ENCODE peak calls at places on chromosomes 2 and 18, in four cellular contexts. One of them, this sample, is unnamed.

GRCh38 chr18:60377778-60378469 is 5.3 kb upstream of the MC4R start:
- DNase-seq in naive thymus-derived CD4-positive, alpha-beta T cell: no peak
- DNase-seq in tibial nerve: no peak
- DNase-seq in tibial artery: no peak
- DNase-seq in this sample: no peak

GRCh38 chr2:20213651-20214565 is 11.0 kb downstream of the SDC1 start:
- DNase-seq in naive thymus-derived CD4-positive, alpha-beta T cell: no peak
- DNase-seq in tibial nerve: no peak
- DNase-seq in tibial artery: no peak
- DNase-seq in this sample: peak; percentile 27

GRCh38 chr2:63735263-63735662 is 106.4 kb upstream of the UGP2 start:
- DNase-seq in naive thymus-derived CD4-positive, alpha-beta T cell: no peak
- DNase-seq in tibial nerve: no peak
- DNase-seq in tibial artery: no peak
- DNase-seq in this sample: no peak

GRCh38 chr2:14140009-14140408 is 492.5 kb upstream of the LRATD1 start:
- DNase-seq in naive thymus-derived CD4-positive, alpha-beta T cell: no peak
- DNase-seq in tibial nerve: no peak
- DNase-seq in tibial artery: no peak
- DNase-seq in this sample: no peak

GRCh38 chr2:240390091-240391073 is 45.1 kb upstream of the GPC1 start:
- DNase-seq in naive thymus-derived CD4-positive, alpha-beta T cell: no peak
- DNase-seq in tibial nerve: no peak
- DNase-seq in tibial artery: no peak
- DNase-seq in this sample: no peak

GRCh38 chr2:152505495-152505906 is 170.5 kb downstream of the FMNL2 start:
- DNase-seq in naive thymus-derived CD4-positive, alpha-beta T cell: no peak
- DNase-seq in tibial nerve: peak; percentile 57
- DNase-seq in tibial artery: peak; percentile 46
- DNase-seq in this sample: no peak

GRCh38 chr18:48263913-48264506 is 145.2 kb downstream of the ZBTB7C start:
- DNase-seq in naive thymus-derived CD4-positive, alpha-beta T cell: no peak
- DNase-seq in tibial nerve: no peak
- DNase-seq in tibial artery: no peak
- DNase-seq in this sample: no peak

GRCh38 chr18:963276-963675 is 58.6 kb downstream of the ADCYAP1 start:
- DNase-seq in naive thymus-derived CD4-positive, alpha-beta T cell: no peak
- DNase-seq in tibial nerve: no peak
- DNase-seq in tibial artery: no peak
- DNase-seq in this sample: peak; percentile 1

GRCh38 chr18:22214731-22215528 is 45.5 kb downstream of the GATA6 start:
- DNase-seq in naive thymus-derived CD4-positive, alpha-beta T cell: no peak
- DNase-seq in tibial nerve: no peak
- DNase-seq in tibial artery: no peak
- DNase-seq in this sample: peak; percentile 72

GRCh38 chr2:166031054-166031453 is 77.5 kb upstream of the TTC21B start:
- DNase-seq in naive thymus-derived CD4-positive, alpha-beta T cell: no peak
- DNase-seq in tibial nerve: no peak
- DNase-seq in tibial artery: no peak
- DNase-seq in this sample: no peak

GRCh38 chr2:79980816-79981215 is 323.7 kb downstream of the LRRTM1 start:
- DNase-seq in naive thymus-derived CD4-positive, alpha-beta T cell: no peak
- DNase-seq in tibial nerve: no peak
- DNase-seq in tibial artery: no peak
- DNase-seq in this sample: no peak

GRCh38 chr18:76421291-76422078 is 73.6 kb downstream of the ZNF516 start:
- DNase-seq in naive thymus-derived CD4-positive, alpha-beta T cell: no peak
- DNase-seq in tibial nerve: no peak
- DNase-seq in tibial artery: no peak
- DNase-seq in this sample: no peak

GRCh38 chr2:16135913-16136310 is 195.6 kb downstream of the MYCN start:
- DNase-seq in naive thymus-derived CD4-positive, alpha-beta T cell: no peak
- DNase-seq in tibial nerve: peak; percentile 3
- DNase-seq in tibial artery: no peak
- DNase-seq in this sample: no peak

GRCh38 chr2:26623541-26624497 is 17.3 kb downstream of the CIB4 start:
- DNase-seq in naive thymus-derived CD4-positive, alpha-beta T cell: no peak
- DNase-seq in tibial nerve: no peak
- DNase-seq in tibial artery: no peak
- DNase-seq in this sample: no peak

GRCh38 chr2:16717477-16717876 is 51.8 kb upstream of the CYRIA start:
- DNase-seq in naive thymus-derived CD4-positive, alpha-beta T cell: no peak
- DNase-seq in tibial nerve: no peak
- DNase-seq in tibial artery: peak; percentile 38
- DNase-seq in this sample: no peak

GRCh38 chr18:79801641-79802040 is 3.9 kb downstream of the KCNG2 start:
- DNase-seq in naive thymus-derived CD4-positive, alpha-beta T cell: no peak
- DNase-seq in tibial nerve: no peak
- DNase-seq in tibial artery: no peak
- DNase-seq in this sample: no peak

GRCh38 chr2:233450854-233451575 is 96.7 kb downstream of the DGKD start:
- DNase-seq in naive thymus-derived CD4-positive, alpha-beta T cell: no peak
- DNase-seq in tibial nerve: no peak
- DNase-seq in tibial artery: peak; percentile 13
- DNase-seq in this sample: no peak

GRCh38 chr2:105873721-105874120 is 129.0 kb downstream of the NCK2 start:
- DNase-seq in naive thymus-derived CD4-positive, alpha-beta T cell: no peak
- DNase-seq in tibial nerve: no peak
- DNase-seq in tibial artery: no peak
- DNase-seq in this sample: peak; percentile 84

GRCh38 chr18:12531747-12532146 is 124.0 kb downstream of the PRELID3A start:
- DNase-seq in naive thymus-derived CD4-positive, alpha-beta T cell: no peak
- DNase-seq in tibial nerve: no peak
- DNase-seq in tibial artery: no peak
- DNase-seq in this sample: no peak

GRCh38 chr2:211745295-211746097 is 793.1 kb downstream of the ERBB4 start:
- DNase-seq in naive thymus-derived CD4-positive, alpha-beta T cell: no peak
- DNase-seq in tibial nerve: peak; percentile 7
- DNase-seq in tibial artery: no peak
- DNase-seq in this sample: peak; percentile 83

GRCh38 chr2:96636772-96637171 is 1.3 kb downstream of the KANSL3 start:
- DNase-seq in naive thymus-derived CD4-positive, alpha-beta T cell: no peak
- DNase-seq in tibial nerve: no peak
- DNase-seq in tibial artery: no peak
- DNase-seq in this sample: no peak

GRCh38 chr18:69490813-69491212 is 90.1 kb downstream of the DOK6 start:
- DNase-seq in naive thymus-derived CD4-positive, alpha-beta T cell: no peak
- DNase-seq in tibial nerve: no peak
- DNase-seq in tibial artery: no peak
- DNase-seq in this sample: peak; percentile 71

GRCh38 chr2:75375646-75376582 is 176.6 kb upstream of the TACR1 start:
- DNase-seq in naive thymus-derived CD4-positive, alpha-beta T cell: no peak
- DNase-seq in tibial nerve: no peak
- DNase-seq in tibial artery: no peak
- DNase-seq in this sample: no peak

GRCh38 chr18:27845897-27846296 is 331.0 kb downstream of the CDH2 start:
- DNase-seq in naive thymus-derived CD4-positive, alpha-beta T cell: no peak
- DNase-seq in tibial nerve: no peak
- DNase-seq in tibial artery: no peak
- DNase-seq in this sample: no peak

GRCh38 chr2:161004379-161004778 is 155.8 kb upstream of the TANK start:
- DNase-seq in naive thymus-derived CD4-positive, alpha-beta T cell: no peak
- DNase-seq in tibial nerve: no peak
- DNase-seq in tibial artery: no peak
- DNase-seq in this sample: peak; percentile 37

GRCh38 chr2:170434900-170435640 is 257.1 kb downstream of the MYO3B start:
- DNase-seq in naive thymus-derived CD4-positive, alpha-beta T cell: peak; percentile 27
- DNase-seq in tibial nerve: no peak
- DNase-seq in tibial artery: no peak
- DNase-seq in this sample: no peak

GRCh38 chr2:149018971-149019370 is 19.5 kb upstream of the LYPD6B start:
- DNase-seq in naive thymus-derived CD4-positive, alpha-beta T cell: no peak
- DNase-seq in tibial nerve: no peak
- DNase-seq in tibial artery: no peak
- DNase-seq in this sample: no peak
- H3K4me1 ChIP-seq in naive thymus-derived CD4-positive, alpha-beta T cell: no peaks in the 10 kb centered on the region
- H3K4me1 ChIP-seq in tibial nerve: no peaks in the 10 kb centered on the region
- H3K4me1 ChIP-seq in tibial artery: no peaks in the 10 kb centered on the region
- H3K4me1 ChIP-seq in this sample: peaks cover 12% of the 10 kb centered on the region

GRCh38 chr2:164657129-164657528 is 35.8 kb upstream of the GRB14 start:
- DNase-seq in naive thymus-derived CD4-positive, alpha-beta T cell: no peak
- DNase-seq in tibial nerve: no peak
- DNase-seq in tibial artery: no peak
- DNase-seq in this sample: peak; percentile 62

GRCh38 chr2:164655750-164656149 is 34.5 kb upstream of the GRB14 start:
- DNase-seq in naive thymus-derived CD4-positive, alpha-beta T cell: no peak
- DNase-seq in tibial nerve: no peak
- DNase-seq in tibial artery: no peak
- DNase-seq in this sample: no peak

GRCh38 chr2:164655336-164655735 is 34.1 kb upstream of the GRB14 start:
- DNase-seq in naive thymus-derived CD4-positive, alpha-beta T cell: no peak
- DNase-seq in tibial nerve: no peak
- DNase-seq in tibial artery: no peak
- DNase-seq in this sample: no peak

DNA sequence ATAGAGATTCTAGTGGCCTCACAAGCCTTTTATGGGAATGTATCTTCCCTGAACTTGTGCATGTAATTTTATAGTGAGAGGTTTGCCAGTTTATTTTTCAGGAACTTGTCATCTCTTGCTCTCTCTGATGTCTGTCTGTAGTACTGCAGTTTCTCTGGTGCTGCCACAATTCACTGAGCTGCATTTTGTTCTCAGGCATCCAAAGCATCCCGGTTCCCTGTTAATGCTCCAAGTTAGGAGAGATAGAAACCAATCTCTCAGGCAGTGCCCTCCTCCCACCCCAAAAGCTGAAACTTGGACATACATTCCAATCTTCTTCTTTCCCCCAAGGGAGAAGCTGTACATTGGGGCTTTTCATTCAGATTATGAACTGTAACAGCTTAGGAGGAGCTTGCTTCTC is 30.1 kb upstream of the GRB14 start:
- DNase-seq in naive thymus-derived CD4-positive, alpha-beta T cell: no peak
- DNase-seq in tibial nerve: no peak
- DNase-seq in tibial artery: no peak
- DNase-seq in this sample: no peak
- H3K9me3 ChIP-seq in naive thymus-derived CD4-positive, alpha-beta T cell: no peaks in the 10 kb centered on the region
- H3K9me3 ChIP-seq in tibial nerve: peaks cover 13% of the 10 kb centered on the region
- H3K9me3 ChIP-seq in tibial artery: peaks cover 4% of the 10 kb centered on the region
- H3K9me3 ChIP-seq in this sample: no peaks in the 10 kb centered on the region

DNA sequence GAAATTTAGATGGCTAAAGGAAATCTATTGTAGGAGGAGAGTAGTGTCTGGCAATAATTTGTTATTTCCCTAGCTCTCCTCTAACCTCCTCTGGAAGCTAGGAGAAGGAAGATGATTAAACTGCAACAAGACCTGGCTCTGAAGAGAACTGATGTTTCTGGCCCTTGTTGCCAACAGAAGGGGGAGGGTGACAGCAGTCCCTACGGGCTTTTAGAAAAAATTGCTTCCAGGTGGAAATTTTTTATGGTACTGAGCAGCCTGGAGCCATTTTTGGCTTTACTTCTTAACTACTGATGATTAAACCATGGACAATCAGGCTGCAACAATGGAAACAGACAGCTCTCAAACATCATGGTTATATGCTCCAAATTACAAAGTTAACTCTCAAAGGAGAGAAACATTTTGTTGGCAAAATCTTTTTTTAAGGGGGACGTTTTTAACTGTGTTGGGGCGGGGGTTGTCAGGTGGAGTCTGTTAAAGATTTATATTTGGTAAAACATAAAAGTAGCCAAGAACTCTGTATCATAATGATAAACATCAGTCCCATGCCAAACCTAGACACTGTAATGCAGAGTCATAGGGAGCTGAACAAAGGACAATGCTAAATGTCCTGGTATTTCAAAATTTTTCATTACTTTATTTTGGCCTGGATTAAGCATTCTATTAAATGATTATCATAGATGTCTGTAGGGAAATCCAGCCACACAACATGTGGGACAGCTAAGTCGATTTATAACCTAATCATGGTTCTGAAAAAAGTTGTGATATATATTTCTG is 70.0 kb downstream of the EXOC6B start:
- DNase-seq in naive thymus-derived CD4-positive, alpha-beta T cell: no peak
- DNase-seq in tibial nerve: no peak
- DNase-seq in tibial artery: no peak
- DNase-seq in this sample: peak; percentile 8
- H3K4me1 ChIP-seq in naive thymus-derived CD4-positive, alpha-beta T cell: no peaks in the 10 kb centered on the region
- H3K4me1 ChIP-seq in tibial nerve: no peaks in the 10 kb centered on the region
- H3K4me1 ChIP-seq in tibial artery: peaks cover 10% of the 10 kb centered on the region
- H3K4me1 ChIP-seq in this sample: peaks cover 63% of the 10 kb centered on the region

DNA sequence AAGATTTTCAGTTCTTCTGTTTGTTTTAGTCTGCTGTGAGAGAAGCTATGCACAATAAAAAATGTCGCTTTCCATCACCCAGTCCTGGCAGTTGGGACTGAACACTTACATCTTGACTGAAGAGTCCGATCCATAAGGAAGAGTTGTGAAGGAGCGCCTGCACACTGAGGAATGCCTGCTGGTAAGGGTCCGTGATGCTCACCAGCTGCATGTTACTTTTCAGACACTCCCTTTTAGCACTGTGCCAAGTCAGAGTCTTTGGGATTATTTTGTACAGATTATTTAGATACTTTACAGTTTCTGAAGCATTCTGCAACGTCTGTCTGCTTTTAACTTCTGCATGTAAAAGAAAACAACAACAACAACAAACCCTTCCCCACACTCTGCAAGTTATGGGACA is 42.6 kb upstream of the CD302 start:
- DNase-seq in naive thymus-derived CD4-positive, alpha-beta T cell: no peak
- DNase-seq in tibial nerve: no peak
- DNase-seq in tibial artery: no peak
- DNase-seq in this sample: peak; percentile 13
- H3K9me3 ChIP-seq in naive thymus-derived CD4-positive, alpha-beta T cell: no peaks in the 10 kb centered on the region
- H3K9me3 ChIP-seq in tibial nerve: no peaks in the 10 kb centered on the region
- H3K9me3 ChIP-seq in tibial artery: no peaks in the 10 kb centered on the region
- H3K9me3 ChIP-seq in this sample: no peaks in the 10 kb centered on the region

DNA sequence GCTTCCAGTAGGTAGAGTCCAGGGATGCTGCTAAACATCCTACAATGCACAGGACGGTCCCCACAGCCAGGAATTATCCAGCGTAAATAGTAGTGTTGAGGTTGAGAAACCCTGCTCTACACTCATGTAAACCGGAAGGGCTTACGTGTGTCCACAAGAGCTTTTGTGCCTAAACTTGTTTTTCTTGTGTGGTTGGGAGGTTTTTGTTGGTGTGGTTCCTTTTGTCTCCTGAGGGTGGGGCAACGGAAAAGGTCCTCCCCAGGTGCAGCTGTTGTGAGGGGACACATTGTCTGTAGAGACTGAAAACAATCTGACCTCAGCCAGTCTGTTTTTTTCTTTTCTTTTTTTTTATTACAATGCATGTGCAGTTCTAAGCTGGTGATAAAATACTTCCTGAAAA is 72.7 kb upstream of the MGAT5 start:
- DNase-seq in naive thymus-derived CD4-positive, alpha-beta T cell: peak; percentile 73
- DNase-seq in tibial nerve: no peak
- DNase-seq in tibial artery: no peak
- DNase-seq in this sample: no peak
- H3K4me1 ChIP-seq in naive thymus-derived CD4-positive, alpha-beta T cell: peaks cover 22% of the 10 kb centered on the region
- H3K4me1 ChIP-seq in tibial nerve: no peaks in the 10 kb centered on the region
- H3K4me1 ChIP-seq in tibial artery: peaks cover 3% of the 10 kb centered on the region
- H3K4me1 ChIP-seq in this sample: peaks cover 8% of the 10 kb centered on the region

GRCh38 chr2:112996635-112997034 is 8.6 kb upstream of the IL36A start:
- DNase-seq in naive thymus-derived CD4-positive, alpha-beta T cell: peak; percentile 91
- DNase-seq in tibial nerve: no peak
- DNase-seq in tibial artery: no peak
- DNase-seq in this sample: no peak
- H3K9me3 ChIP-seq in naive thymus-derived CD4-positive, alpha-beta T cell: peaks cover 29% of the 10 kb centered on the region
- H3K9me3 ChIP-seq in tibial nerve: peaks cover 6% of the 10 kb centered on the region
- H3K9me3 ChIP-seq in tibial artery: no peaks in the 10 kb centered on the region
- H3K9me3 ChIP-seq in this sample: no peaks in the 10 kb centered on the region

GRCh38 chr2:84939426-84940087 is 31.4 kb upstream of the KCMF1 start:
- DNase-seq in naive thymus-derived CD4-positive, alpha-beta T cell: peak; percentile 74
- DNase-seq in tibial nerve: no peak
- DNase-seq in tibial artery: no peak
- DNase-seq in this sample: no peak
- H3K4me1 ChIP-seq in naive thymus-derived CD4-positive, alpha-beta T cell: peaks cover 21% of the 10 kb centered on the region
- H3K4me1 ChIP-seq in tibial nerve: no peaks in the 10 kb centered on the region
- H3K4me1 ChIP-seq in tibial artery: no peaks in the 10 kb centered on the region
- H3K4me1 ChIP-seq in this sample: no peaks in the 10 kb centered on the region